ENCODE peak calls at places on chromosomes 2 and 18, in ten cellular contexts. G, Y, M, V, X, E, B, D, O and R are unnamed samples.

GRCh38 chr2:191757256-191757655 is 79.3 kb downstream of the NABP1 start:
- DNase-seq in O (no peak), E (no peak), M (no peak), X (no peak), G (no peak), B (no peak), D (no peak), Y (no peak), V (no peak), R (no peak)

GRCh38 chr18:79290876-79291275 is 104.9 kb upstream of the NFATC1 start:
- DNase-seq in B (no peak), O (no peak), E (no peak), G (no peak), D (no peak), M (no peak), V (no peak), Y (no peak), X (no peak), R (no peak)

GRCh38 chr18:22026362-22026761 is 143.0 kb upstream of the GATA6 start:
- DNase-seq in Y (no peak), X (no peak), O (no peak), M (no peak), E (no peak), D (no peak), V (no peak), B (no peak), G (no peak), R (no peak)

GRCh38 chr2:3198119-3198518 is 179.5 kb downstream of the EIPR1 start:
- DNase-seq in G (no peak), Y (no peak), B (peak), D (no peak), O (no peak), V (no peak), E (no peak), M (no peak), X (peak), R (no peak)

GRCh38 chr2:234135750-234136221 is 85.3 kb downstream of the SPP2 start:
- DNase-seq in D (peak), E (peak), G (peak), X (peak), B (peak), V (peak), M (peak), Y (peak), O (peak), R (peak)

GRCh38 chr18:74063023-74063422 is 84.6 kb downstream of the FBXO15 start:
- DNase-seq in X (peak), G (no peak), O (no peak), E (no peak), M (no peak), B (peak), V (no peak), D (no peak), Y (no peak), R (no peak)

GRCh38 chr2:218003994-218004419 is 1.2 kb upstream of the TNS1 start:
- DNase-seq in V (no peak), B (no peak), M (peak), D (peak), E (no peak), Y (peak), G (peak), X (no peak), O (peak), R (no peak)

GRCh38 chr2:224687156-224687555 is 29.0 kb downstream of the CCDC195 start:
- DNase-seq in Y (no peak), B (no peak), E (no peak), O (no peak), M (no peak), V (no peak), G (no peak), D (no peak), X (no peak), R (no peak)

GRCh38 chr2:41907716-41908328 is 140.0 kb upstream of the PKDCC start:
- DNase-seq in X (no peak), Y (peak), O (no peak), M (no peak), B (no peak), D (no peak), E (no peak), G (no peak), V (no peak), R (no peak)

GRCh38 chr2:101150306-101151140 is 659 bp downstream of the TBC1D8 start:
- DNase-seq in E (peak), V (no peak), Y (peak), X (no peak), B (peak), D (no peak), O (no peak), G (peak), M (no peak), R (peak)